ENCODE peak calls at places on chromosomes 11 and 22, in seven cellular contexts. J is GM12878, U is SK-N-SH, L is GM12892, G is K562, A is HepG2, H is H1. N is an unnamed sample.

GRCh38 chr11:70918242-70918641 is 334.1 kb downstream of the SHANK2 start:
- DNase-seq in J (no peak), U (no peak), L (no peak), G (no peak), A (no peak), H (no peak), N (no peak)

GRCh38 chr22:48453171-48453570 is 1374.5 kb downstream of the BRD1 start:
- DNase-seq in J (no peak), U (no peak), L (no peak), G (no peak), A (no peak), H (no peak), N (no peak)

GRCh38 chr11:83072689-83073242 is 1.1 kb upstream of the RAB30 start:
- DNase-seq in J (no peak), U (no peak), L (no peak), G (peak), A (no peak), H (no peak), N (no peak)

GRCh38 chr22:29520851-29521250 is 32.7 kb downstream of the THOC5 start:
- DNase-seq in J (no peak), U (no peak), L (no peak), G (peak), A (no peak), H (no peak), N (no peak)

GRCh38 chr11:27700351-27701261 is at the start of gene BDNF:
- DNase-seq in J (no peak), U (peak), L (no peak), G (no peak), A (no peak), H (peak), N (no peak)

GRCh38 chr11:120098503-120099054 is 39.3 kb downstream of the TRIM29 start:
- DNase-seq in J (no peak), U (peak), L (no peak), G (no peak), A (no peak), H (no peak), N (no peak)

GRCh38 chr11:9219115-9219514 is 46.0 kb downstream of the DENND5A start:
- DNase-seq in J (no peak), U (no peak), L (no peak), G (no peak), A (no peak), H (no peak), N (no peak)

GRCh38 chr11:101010899-101011298 is 118.7 kb downstream of the PGR start:
- DNase-seq in J (no peak), U (no peak), L (no peak), G (no peak), A (no peak), H (no peak), N (no peak)

GRCh38 chr11:27710536-27710935 is 10.3 kb upstream of the BDNF start:
- DNase-seq in J (no peak), U (no peak), L (no peak), G (no peak), A (no peak), H (no peak), N (no peak)

GRCh38 chr11:66283461-66284105 is 5.4 kb downstream of the YIF1A start:
- DNase-seq in J (no peak), U (peak), L (no peak), G (no peak), A (no peak), H (no peak), N (no peak)

GRCh38 chr11:132073787-132074186 is 703.4 kb downstream of the NTM start:
- DNase-seq in J (no peak), U (no peak), L (no peak), G (no peak), A (no peak), H (no peak), N (no peak)

GRCh38 chr11:11069741-11070550 is 212.1 kb upstream of the ZBED5 start:
- DNase-seq in J (no peak), U (no peak), L (no peak), G (no peak), A (no peak), H (no peak), N (no peak)

GRCh38 chr11:73652046-73652730 is 5.8 kb downstream of the PLEKHB1 start:
- DNase-seq in J (no peak), U (no peak), L (no peak), G (no peak), A (peak), H (peak), N (no peak)

GRCh38 chr11:10727259-10727851 is 23.7 kb upstream of the CTR9 start:
- DNase-seq in J (no peak), U (no peak), L (no peak), G (no peak), A (no peak), H (no peak), N (no peak)

GRCh38 chr22:22944268-22944985 is 56.8 kb downstream of the IGLL5 start:
- DNase-seq in J (no peak), U (no peak), L (no peak), G (no peak), A (no peak), H (peak), N (no peak)

GRCh38 chr11:104609297-104609696 is 289.0 kb downstream of the CASP12 start:
- DNase-seq in J (no peak), U (peak), L (no peak), G (no peak), A (peak), H (no peak), N (peak)

DNA sequence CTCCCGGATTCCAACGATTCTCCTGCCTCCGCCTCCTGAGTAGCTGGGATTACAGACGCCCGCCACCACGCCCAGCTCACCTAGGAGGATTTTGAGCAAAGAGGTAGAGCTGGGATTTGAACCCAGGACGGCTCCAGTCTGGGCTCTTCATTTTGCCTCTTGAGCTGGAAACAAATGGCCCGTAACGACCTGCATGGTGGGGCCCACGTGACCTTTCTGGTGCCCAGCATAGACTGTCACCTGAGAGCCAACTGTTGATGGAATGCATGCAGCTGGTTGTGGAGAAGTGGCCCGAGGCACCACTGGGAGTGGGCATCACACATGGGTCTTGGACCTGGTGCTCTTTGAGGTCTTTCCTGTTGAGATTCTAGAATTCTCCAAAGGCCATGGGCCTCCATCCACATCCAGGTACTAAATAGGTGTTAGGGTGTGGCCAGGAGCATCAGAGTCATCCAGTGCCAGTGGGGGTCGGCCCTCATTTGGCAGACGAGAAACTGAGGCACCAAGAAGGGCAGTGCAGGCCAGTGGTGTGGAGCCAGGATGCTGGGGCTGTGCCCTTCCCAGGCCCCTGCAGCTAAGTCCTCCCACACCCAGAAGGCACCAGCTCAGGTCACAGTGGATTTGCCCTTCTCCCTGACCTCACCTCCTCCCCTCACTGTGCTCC is 3.9 kb downstream of the ATF4 start:
- DNase-seq in J (no peak), U (no peak), L (no peak), G (no peak), A (no peak), H (no peak), N (no peak)
- TF ChIP-seq TAF1 in J (no peak), U (no peak), L (no peak), G (no peak), A (no peak), H (no peak), N (peak)

GRCh38 chr11:115745041-115745440 is 240.8 kb upstream of the CADM1 start:
- DNase-seq in J (no peak), U (no peak), L (no peak), G (no peak), A (no peak), H (no peak), N (no peak)
- TF ChIP-seq TAF1 in J (no peak), U (no peak), L (no peak), G (no peak), A (no peak), H (no peak), N (no peak)

DNA sequence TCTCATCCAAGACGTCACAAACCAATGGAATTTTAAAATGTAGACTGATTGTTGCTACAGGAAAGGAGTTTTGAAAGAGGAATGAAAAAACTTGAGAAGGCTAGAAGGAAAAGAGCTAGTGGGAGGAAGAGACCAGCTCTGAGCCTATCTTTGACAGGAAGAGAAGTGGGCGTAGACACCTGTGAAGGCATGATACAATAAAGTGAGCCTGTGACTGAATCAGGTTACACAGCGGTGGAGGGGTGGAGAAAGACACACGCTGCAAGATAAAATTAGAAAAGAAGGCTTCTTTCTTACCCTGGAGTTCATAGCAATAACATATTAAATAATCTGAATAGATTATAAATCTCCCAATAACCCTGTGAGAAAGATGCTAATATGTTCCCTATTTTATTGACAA is 95.6 kb downstream of the DLG2 start:
- DNase-seq in J (no peak), U (no peak), L (no peak), G (no peak), A (no peak), H (no peak), N (no peak)
- TF ChIP-seq TAF1 in J (no peak), U (no peak), L (no peak), G (no peak), A (no peak), H (no peak), N (no peak)

GRCh38 chr22:38142606-38143005 is 32.1 kb upstream of the BAIAP2L2 start:
- DNase-seq in J (no peak), U (no peak), L (no peak), G (no peak), A (no peak), H (no peak), N (no peak)
- TF ChIP-seq TAF1 in J (no peak), U (no peak), L (no peak), G (no peak), A (no peak), H (no peak), N (no peak)

DNA sequence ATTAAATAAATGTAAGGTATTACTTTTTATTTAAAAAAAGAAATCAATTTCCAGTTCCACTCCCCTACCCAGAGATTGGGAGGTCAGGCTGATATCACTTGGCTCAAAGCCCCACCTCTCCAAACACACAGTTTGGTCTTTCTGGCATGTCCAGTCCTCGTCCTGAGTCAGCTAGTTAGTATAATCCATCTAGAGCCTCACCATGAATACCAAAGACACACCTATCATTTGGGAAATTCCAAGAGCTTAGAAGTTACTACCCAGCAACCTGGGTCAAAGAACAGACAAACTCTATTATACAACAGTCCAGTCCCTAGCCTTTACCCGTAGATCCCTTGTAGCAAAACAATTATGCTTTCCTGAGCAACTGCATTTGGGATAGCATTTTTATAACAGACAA is 9.4 kb downstream of the TREH start:
- DNase-seq in J (no peak), U (no peak), L (no peak), G (no peak), A (no peak), H (no peak), N (no peak)
- TF ChIP-seq TAF1 in J (no peak), U (no peak), L (no peak), G (no peak), A (no peak), H (no peak), N (no peak)

GRCh38 chr11:110317516-110317932 is 21.1 kb upstream of the RDX start:
- DNase-seq in J (no peak), U (peak), L (no peak), G (peak), A (no peak), H (no peak), N (no peak)
- TF ChIP-seq TAF1 in J (no peak), U (no peak), L (no peak), G (no peak), A (no peak), H (no peak), N (no peak)

GRCh38 chr11:13668957-13669521 is 571 bp downstream of the FAR1 start:
- DNase-seq in J (no peak), U (no peak), L (peak), G (peak), A (no peak), H (peak), N (no peak)
- TF ChIP-seq TAF1 in J (no peak), U (no peak), L (no peak), G (no peak), A (no peak), H (peak), N (no peak)

N was measured in GM12891.